ENCODE peak calls at places on chromosome 10, in seven cellular contexts. X, V, Y, E, P, W and D are unnamed samples.

GRCh38 chr10:73771722-73772279 is 10.0 kb upstream of the CHCHD1 start:
- DNase-seq in X (peak), V (peak), Y (peak), E (peak), P (peak), W (no peak), D (no peak)

GRCh38 chr10:97919012-97919411 is 69.4 kb downstream of the GOLGA7B start:
- DNase-seq in X (no peak), V (no peak), Y (no peak), E (no peak), P (no peak), W (no peak), D (peak)

GRCh38 chr10:7211857-7212577 is 198.8 kb downstream of the SFMBT2 start:
- DNase-seq in X (no peak), V (no peak), Y (no peak), E (no peak), P (no peak), W (no peak), D (no peak)

GRCh38 chr10:87659571-87660483 is at the start of gene PAPSS2:
- DNase-seq in X (peak), V (peak), Y (peak), E (no peak), P (peak), W (no peak), D (no peak)

GRCh38 chr10:130751106-130751840 is 560.2 kb downstream of the TCERG1L start:
- DNase-seq in X (no peak), V (no peak), Y (no peak), E (no peak), P (no peak), W (no peak), D (no peak)

GRCh38 chr10:102007802-102008201 is 48.2 kb downstream of the ARMH3 start:
- DNase-seq in X (no peak), V (no peak), Y (no peak), E (no peak), P (no peak), W (no peak), D (no peak)

GRCh38 chr10:112280205-112280921 is 2.8 kb upstream of the TECTB start:
- DNase-seq in X (no peak), V (no peak), Y (no peak), E (no peak), P (peak), W (no peak), D (no peak)

GRCh38 chr10:75070478-75071163 is 40.8 kb upstream of the SAMD8 start:
- DNase-seq in X (no peak), V (no peak), Y (no peak), E (no peak), P (no peak), W (no peak), D (no peak)

GRCh38 chr10:74113546-74113945 is 37.1 kb downstream of the AP3M1 start:
- DNase-seq in X (no peak), V (peak), Y (no peak), E (no peak), P (peak), W (no peak), D (no peak)

GRCh38 chr10:131141207-131141606 is 170.3 kb downstream of the TCERG1L start:
- DNase-seq in X (no peak), V (no peak), Y (no peak), E (no peak), P (no peak), W (no peak), D (no peak)

GRCh38 chr10:29130190-29130673 is 158.6 kb upstream of the LYZL1 start:
- DNase-seq in X (peak), V (no peak), Y (peak), E (peak), P (peak), W (no peak), D (no peak)

GRCh38 chr10:35211390-35211789 is 84.7 kb downstream of the CREM start:
- DNase-seq in X (no peak), V (no peak), Y (no peak), E (no peak), P (no peak), W (no peak), D (no peak)

GRCh38 chr10:71187600-71187999 is 24.8 kb upstream of the UNC5B start:
- DNase-seq in X (no peak), V (peak), Y (no peak), E (no peak), P (peak), W (no peak), D (no peak)
- TF ChIP-seq CTCF in X (no peak), V (no peak), Y (no peak), E (no peak), P (no peak), W (no peak), D (no peak)

DNA sequence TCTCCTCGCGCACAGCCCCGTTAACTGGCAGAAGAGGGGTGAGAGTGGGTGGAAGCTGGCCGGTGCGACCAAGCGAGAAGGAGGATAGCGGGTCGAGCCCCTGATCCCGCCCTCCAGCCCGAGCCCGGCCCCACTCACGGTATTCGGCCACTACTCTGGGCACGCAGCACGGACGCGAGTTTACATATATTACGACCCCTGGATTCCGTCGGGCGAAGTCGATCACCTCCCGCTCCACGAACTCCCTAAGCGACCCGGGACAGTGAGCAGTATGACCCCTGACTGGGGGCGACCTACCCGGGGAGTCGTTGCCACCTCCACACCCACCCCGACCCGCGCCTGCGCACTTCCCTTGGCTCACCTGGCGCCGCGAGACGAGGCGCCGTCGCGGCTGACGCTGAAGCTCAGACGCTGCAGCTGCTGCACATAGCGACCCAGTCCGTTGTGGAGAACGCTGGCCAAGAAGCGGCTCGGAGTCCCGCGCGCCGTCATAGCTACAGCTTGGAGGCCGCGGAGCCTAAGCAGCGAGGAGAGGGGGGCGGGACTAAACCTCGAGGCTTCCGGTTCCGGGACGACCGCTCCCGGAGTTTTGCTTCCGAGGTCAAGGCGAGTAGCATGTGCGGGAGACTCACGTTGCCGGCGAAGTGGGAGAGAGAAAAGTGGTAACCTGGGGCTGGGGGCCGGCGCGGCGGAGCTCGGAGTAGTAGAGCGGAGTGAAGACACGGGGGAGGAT is at the start of the genes MRPL43 and TWNK:
- DNase-seq in X (peak), V (peak), Y (peak), E (peak), P (peak), W (no peak), D (no peak)
- H3K4me3 ChIP-seq in X (peak), V (peak), Y (peak), E (peak), P (peak), W (peak), D (peak)

DNA sequence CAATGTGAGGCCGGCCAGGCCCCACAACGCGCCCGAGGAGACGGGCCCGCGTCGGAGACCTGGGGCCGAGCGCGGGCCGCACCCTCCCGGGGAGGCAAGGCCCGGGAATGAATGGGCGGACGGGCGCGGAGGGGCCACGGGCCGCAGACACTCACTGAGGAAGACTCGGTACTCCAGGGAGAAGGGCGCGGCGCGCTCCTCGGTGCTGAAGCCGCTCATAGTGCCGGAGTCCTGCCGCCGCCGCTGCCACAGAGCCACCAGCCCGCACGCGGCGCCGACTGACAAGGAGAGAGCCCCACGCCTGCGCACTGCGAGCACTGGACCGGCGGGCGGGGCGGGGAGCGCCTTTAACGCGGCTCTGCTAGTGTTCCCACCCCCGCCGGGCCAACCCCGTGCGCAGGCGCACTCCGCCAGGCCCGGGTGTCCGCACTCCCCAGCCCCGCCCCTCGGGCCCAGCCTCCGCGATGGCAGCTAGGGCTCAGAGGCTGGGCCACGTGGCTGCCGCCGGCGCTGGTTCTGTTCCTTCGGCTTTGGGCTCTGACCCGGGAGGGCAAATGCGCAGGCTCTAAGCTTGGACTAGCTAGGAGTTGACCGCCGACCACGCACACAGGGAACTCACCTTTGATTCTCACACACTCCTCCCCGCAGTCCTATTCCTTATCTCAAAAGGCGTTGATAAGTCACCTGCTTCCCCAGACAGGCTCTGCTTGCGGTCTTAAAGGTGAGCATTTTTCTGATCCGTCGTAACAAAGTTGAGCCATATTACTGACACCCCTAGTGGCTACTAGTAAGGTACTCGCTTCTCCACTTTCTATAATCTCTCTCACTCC is at the start of gene PPA1:
- DNase-seq in X (peak), V (peak), Y (peak), E (peak), P (peak), W (peak), D (peak)
- TF ChIP-seq CTCF in X (peak), V (no peak), Y (peak), E (peak), P (no peak), W (peak), D (peak)

GRCh38 chr10:8986975-8987374 is 932.5 kb downstream of the GATA3 start:
- DNase-seq in X (no peak), V (no peak), Y (no peak), E (no peak), P (no peak), W (no peak), D (no peak)

GRCh38 chr10:8993859-8994258 is 939.4 kb downstream of the GATA3 start:
- DNase-seq in X (no peak), V (no peak), Y (no peak), E (no peak), P (no peak), W (no peak), D (no peak)

GRCh38 chr10:8992009-8992408 is 937.5 kb downstream of the GATA3 start:
- DNase-seq in X (no peak), V (no peak), Y (no peak), E (no peak), P (no peak), W (no peak), D (no peak)

GRCh38 chr10:8985651-8986050 is 931.2 kb downstream of the GATA3 start:
- DNase-seq in X (no peak), V (no peak), Y (no peak), E (no peak), P (no peak), W (no peak), D (no peak)

GRCh38 chr10:8990280-8990987 is 935.9 kb downstream of the GATA3 start:
- DNase-seq in X (no peak), V (no peak), Y (no peak), E (no peak), P (no peak), W (no peak), D (no peak)
- H3K4me3 ChIP-seq in X (no peak), V (no peak), Y (no peak), E (no peak), P (no peak), W (no peak), D (no peak)

GRCh38 chr10:124251317-124251716 is 157.9 kb upstream of the CHST15 start:
- DNase-seq in X (no peak), V (no peak), Y (no peak), E (peak), P (no peak), W (no peak), D (no peak)

GRCh38 chr10:124248646-124249045 is 155.2 kb upstream of the CHST15 start:
- DNase-seq in X (peak), V (no peak), Y (no peak), E (no peak), P (no peak), W (no peak), D (no peak)

GRCh38 chr10:124250506-124250905 is 157.1 kb upstream of the CHST15 start:
- DNase-seq in X (no peak), V (no peak), Y (no peak), E (no peak), P (no peak), W (no peak), D (no peak)

GRCh38 chr10:124249196-124249595 is 155.8 kb upstream of the CHST15 start:
- DNase-seq in X (no peak), V (no peak), Y (no peak), E (no peak), P (no peak), W (no peak), D (no peak)

GRCh38 chr10:124249812-124250432 is 156.5 kb upstream of the CHST15 start:
- DNase-seq in X (peak), V (no peak), Y (no peak), E (no peak), P (no peak), W (no peak), D (no peak)
- TF ChIP-seq CTCF in X (peak), V (no peak), Y (peak), E (peak), P (peak), W (peak), D (peak)

GRCh38 chr10:15208221-15208620 is 39.7 kb upstream of the NMT2 start:
- DNase-seq in X (no peak), V (no peak), Y (no peak), E (no peak), P (no peak), W (no peak), D (no peak)
- H3K4me3 ChIP-seq in X (no peak), V (no peak), Y (no peak), E (peak), P (no peak), W (no peak), D (no peak)